ENCODE peak calls at places on chromosome 21, in ten cellular contexts. I, H, N, O, T, Z, V, M, F and U are unnamed samples.
A peak's percentile ranks its signal among the peaks of the same experiment; 100 is the strongest.

GRCh38 chr21:30839304-30839703 is 9.7 kb upstream of the KRTAP7-1 start:
- DNase-seq in Z (no peak), O (no peak), H (peak; percentile 43), F (peak; percentile 40), T (no peak), M (no peak), N (peak; percentile 78), I (no peak), V (no peak), U (peak; percentile 35)

GRCh38 chr21:32331444-32332305 is 33.0 kb downstream of the MRAP start:
- DNase-seq in N (no peak), I (no peak), F (no peak), V (no peak), T (no peak), Z (no peak), M (no peak), O (no peak), H (no peak), U (no peak)

GRCh38 chr21:20459838-20460237 is 538.4 kb upstream of the NCAM2 start:
- DNase-seq in T (no peak), V (no peak), M (no peak), N (no peak), O (no peak), Z (no peak), H (no peak), I (no peak), F (no peak), U (no peak)

GRCh38 chr21:44813727-44814126 is 4.1 kb downstream of the SUMO3 start:
- DNase-seq in N (no peak), T (no peak), H (no peak), F (no peak), O (no peak), I (no peak), V (no peak), M (no peak), Z (no peak), U (no peak)

GRCh38 chr21:15443740-15444117 is 286.1 kb upstream of the USP25 start:
- DNase-seq in Z (no peak), F (no peak), O (no peak), N (no peak), I (no peak), M (no peak), T (no peak), H (no peak), V (no peak), U (no peak)

GRCh38 chr21:28473530-28474225 is 519.0 kb downstream of the LTN1 start:
- DNase-seq in V (no peak), F (peak; percentile 54), I (no peak), O (peak; percentile 61), T (no peak), Z (peak; percentile 91), M (no peak), N (no peak), H (no peak), U (no peak)

GRCh38 chr21:29625990-29626389 is 313.8 kb downstream of the GRIK1 start:
- DNase-seq in V (no peak), N (no peak), Z (no peak), F (no peak), I (no peak), O (no peak), M (no peak), H (no peak), T (no peak), U (no peak)

GRCh38 chr21:41583274-41583790 is 75.4 kb upstream of the TMPRSS2 start:
- DNase-seq in M (peak; percentile 88), F (no peak), Z (no peak), I (no peak), T (no peak), O (peak; percentile 8), V (no peak), H (peak; percentile 49), N (peak; percentile 54), U (peak; percentile 90)

GRCh38 chr21:22019766-22020165 is 1021.6 kb downstream of the NCAM2 start:
- DNase-seq in T (no peak), M (no peak), N (no peak), F (no peak), I (no peak), V (no peak), H (no peak), Z (peak; percentile 67), O (peak; percentile 0), U (no peak)

GRCh38 chr21:45959182-45959581 is 22.4 kb upstream of the COL6A1 start:
- DNase-seq in Z (no peak), F (peak; percentile 16), N (no peak), T (no peak), V (no peak), H (no peak), I (no peak), O (no peak), M (no peak), U (no peak)

GRCh38 chr21:37006243-37006520 is 320 bp upstream of the RIPPLY3 start:
- DNase-seq in N (peak; percentile 21), H (no peak), F (no peak), V (no peak), Z (no peak), T (no peak), M (no peak), I (no peak), O (no peak), U (no peak)

GRCh38 chr21:37009740-37010341 is 3.3 kb downstream of the RIPPLY3 start:
- DNase-seq in O (peak; percentile 80), I (peak; percentile 73), Z (peak; percentile 81), M (peak; percentile 90), N (peak; percentile 91), H (peak; percentile 92), F (peak; percentile 80), T (peak; percentile 87), V (peak; percentile 78), U (peak; percentile 73)

GRCh38 chr21:37006521-37007291 is at the start of gene RIPPLY3:
- DNase-seq in F (no peak), Z (no peak), I (no peak), N (peak; percentile 50), V (no peak), T (no peak), O (no peak), H (peak; percentile 87), M (no peak), U (no peak)

GRCh38 chr21:37008705-37009104 is 2.2 kb downstream of the RIPPLY3 start:
- DNase-seq in F (no peak), I (no peak), O (no peak), H (peak; percentile 61), Z (no peak), N (no peak), M (no peak), V (no peak), T (no peak), U (no peak)

GRCh38 chr21:37005548-37006242 is 807 bp upstream of the RIPPLY3 start:
- DNase-seq in F (no peak), O (no peak), I (no peak), V (no peak), N (no peak), M (no peak), H (peak; percentile 82), T (no peak), Z (no peak), U (no peak)
- H3K4me3 ChIP-seq in F (no peak overlapping the region), O (peak overlapping the region; percentile 31), I (no peak overlapping the region), V (no peak overlapping the region), N (peak overlapping the region; percentile 49), M (peak overlapping the region; percentile 49), H (peak overlapping the region; percentile 69), T (peak overlapping the region; percentile 36), Z (no peak overlapping the region), U (peak overlapping the region; percentile 36)

GRCh38 chr21:14273736-14274538 is 58.0 kb downstream of the RBM11 start:
- DNase-seq in O (no peak), M (peak; percentile 83), H (peak; percentile 51), Z (no peak), N (peak; percentile 63), F (no peak), T (peak; percentile 71), V (no peak), I (no peak), U (peak; percentile 49)
- H3K4me3 ChIP-seq in O (no peak overlapping the region), M (peak overlapping the region; percentile 50), H (peak overlapping the region; percentile 49), Z (no peak overlapping the region), N (peak overlapping the region; percentile 18), F (no peak overlapping the region), T (no peak overlapping the region), V (no peak overlapping the region), I (no peak overlapping the region), U (peak overlapping the region; percentile 26)

GRCh38 chr21:25375675-25376074 is 231.6 kb downstream of the MRPL39 start:
- DNase-seq in H (no peak), Z (no peak), O (peak; percentile 53), M (no peak), F (no peak), N (no peak), T (no peak), V (no peak), I (no peak), U (no peak)
- H3K4me3 ChIP-seq in H (no peak overlapping the region), Z (no peak overlapping the region), O (no peak overlapping the region), M (no peak overlapping the region), F (no peak overlapping the region), N (no peak overlapping the region), T (no peak overlapping the region), V (no peak overlapping the region), I (no peak overlapping the region), U (no peak overlapping the region)

GRCh38 chr21:23886828-23887708 is 1720.2 kb downstream of the MRPL39 start:
- DNase-seq in Z (no peak), F (no peak), T (no peak), N (no peak), V (no peak), O (no peak), M (no peak), I (no peak), H (no peak), U (no peak)
- H3K4me3 ChIP-seq in Z (no peak overlapping the region), F (no peak overlapping the region), T (no peak overlapping the region), N (no peak overlapping the region), V (no peak overlapping the region), O (no peak overlapping the region), M (no peak overlapping the region), I (no peak overlapping the region), H (no peak overlapping the region), U (no peak overlapping the region)

DNA sequence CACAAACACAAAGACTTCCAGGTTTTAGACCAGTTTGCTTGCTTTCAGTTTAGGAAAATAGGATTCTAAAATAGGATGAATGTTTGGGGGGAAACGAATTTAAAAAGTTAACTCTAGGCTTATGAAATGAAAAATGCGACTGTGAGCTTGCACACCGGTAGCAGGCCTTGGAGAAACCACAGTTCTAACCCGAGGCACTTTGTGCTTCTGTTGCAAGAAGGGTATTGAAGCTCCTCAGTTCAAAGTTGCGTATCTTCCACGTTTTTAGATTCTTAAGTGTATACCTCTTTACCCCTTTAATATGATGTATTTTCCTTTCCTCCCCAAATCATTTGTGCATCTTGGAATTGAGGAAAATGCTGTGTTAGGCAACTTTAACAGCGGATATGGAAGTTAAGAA is 2.4 kb downstream of the MRPS6 start:
- DNase-seq in H (no peak), Z (peak; percentile 29), V (no peak), N (no peak), T (no peak), M (no peak), I (no peak), F (no peak), O (no peak), U (no peak)
- H3K4me3 ChIP-seq in H (no peak overlapping the region), Z (no peak overlapping the region), V (no peak overlapping the region), N (peak overlapping the region; percentile 69), T (no peak overlapping the region), M (peak overlapping the region; percentile 73), I (no peak overlapping the region), F (no peak overlapping the region), O (no peak overlapping the region), U (no peak overlapping the region)